ENCODE peak calls at places on chromosomes 12 and 14, in seven cellular contexts. K, Z, B, N, Q, S and Y are unnamed samples. For H3K4me1, the result is how much of the 10 kb centered on the place peaks cover.

GRCh38 chr12:9721394-9722092 is 11.4 kb downstream of the CLECL1 start:
- DNase-seq in N (no peak), B (no peak), Q (no peak), S (no peak), Z (peak), K (peak), Y (no peak)

GRCh38 chr14:93214598-93214997 is 7.5 kb downstream of the UBR7 start:
- DNase-seq in K (no peak), B (no peak), Z (no peak), S (no peak), N (no peak), Q (no peak), Y (no peak)

GRCh38 chr14:85188836-85189235 is 341.1 kb upstream of the FLRT2 start:
- DNase-seq in K (no peak), S (no peak), Q (no peak), N (no peak), B (no peak), Z (no peak), Y (no peak)

GRCh38 chr14:65879218-65880009 is 466.9 kb downstream of the FUT8 start:
- DNase-seq in K (peak), B (no peak), N (peak), S (no peak), Q (no peak), Z (peak), Y (no peak)

GRCh38 chr14:83816755-83817154 is 1713.2 kb upstream of the FLRT2 start:
- DNase-seq in B (no peak), N (no peak), Z (no peak), Q (no peak), S (no peak), K (peak), Y (no peak)

GRCh38 chr12:79454338-79454777 is 236.4 kb downstream of the PAWR start:
- DNase-seq in N (no peak), Z (no peak), K (peak), S (no peak), B (no peak), Q (no peak), Y (no peak)

GRCh38 chr14:22478670-22479069 is 110.4 kb downstream of the DAD1 start:
- DNase-seq in B (no peak), S (no peak), Q (no peak), K (peak), Z (no peak), N (no peak), Y (no peak)

GRCh38 chr14:35696575-35696974 is 112.5 kb downstream of the RALGAPA1 start:
- DNase-seq in B (no peak), Z (no peak), K (no peak), Q (no peak), N (no peak), S (no peak), Y (no peak)

GRCh38 chr12:130647814-130648213 is 68.3 kb downstream of the RIMBP2 start:
- DNase-seq in K (no peak), Q (no peak), Z (no peak), N (no peak), S (no peak), B (no peak), Y (no peak)

GRCh38 chr12:48423200-48423599 is 49.2 kb upstream of the ANP32D start:
- DNase-seq in Z (no peak), S (no peak), Q (no peak), K (peak), N (no peak), B (no peak), Y (no peak)

GRCh38 chr14:68910540-68910939 is 68.6 kb downstream of the ACTN1 start:
- DNase-seq in B (no peak), Q (no peak), N (no peak), S (no peak), Z (no peak), K (no peak), Y (no peak)

GRCh38 chr12:117742721-117743120 is 226.1 kb downstream of the KSR2 start:
- DNase-seq in N (no peak), Q (no peak), K (no peak), Z (no peak), S (no peak), B (no peak), Y (no peak)

GRCh38 chr12:127063339-127064090 is 1203.5 kb upstream of the TMEM132C start:
- DNase-seq in S (no peak), B (no peak), N (no peak), Z (no peak), K (no peak), Q (no peak), Y (no peak)

GRCh38 chr12:113396828-113397496 is 6.7 kb downstream of the SDS start:
- DNase-seq in Z (no peak), K (no peak), N (no peak), Q (no peak), B (no peak), S (peak), Y (peak)

GRCh38 chr14:85252011-85252410 is 277.9 kb upstream of the FLRT2 start:
- DNase-seq in Q (no peak), B (no peak), N (no peak), S (no peak), Z (peak), K (peak), Y (no peak)

DNA sequence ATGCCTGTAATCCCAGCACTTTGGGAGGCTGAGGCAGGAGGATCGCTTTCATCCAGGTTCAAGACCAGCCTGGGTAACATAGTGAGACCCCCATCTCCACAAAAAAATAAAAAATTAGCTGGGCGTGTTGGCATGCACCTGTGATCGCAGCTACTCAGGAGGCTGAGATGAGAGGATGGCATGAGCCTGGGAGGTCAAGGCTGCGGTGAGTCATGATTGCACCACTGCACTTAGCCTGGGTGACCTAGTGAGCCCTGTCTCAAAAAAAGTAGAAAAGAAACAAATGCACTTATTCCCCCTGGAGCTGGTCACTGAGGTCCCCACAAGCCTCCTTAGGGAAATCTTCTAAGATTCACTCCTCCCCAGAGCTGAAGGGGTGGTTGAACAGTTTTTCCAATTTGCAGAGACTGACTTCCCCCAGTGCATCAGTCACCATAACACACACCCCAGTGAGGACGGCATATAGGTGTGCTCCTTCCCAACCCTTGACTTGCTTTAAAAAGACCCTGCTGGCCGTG is 1.6 kb downstream of the CD9 start:
- DNase-seq in N (no peak), B (no peak), S (no peak), Z (no peak), Q (no peak), K (no peak), Y (no peak)
- H3K4me1 ChIP-seq in N (half or more), B (under half), S (under half), Z (under half), Q (under half), K (under half), Y (under half)

DNA sequence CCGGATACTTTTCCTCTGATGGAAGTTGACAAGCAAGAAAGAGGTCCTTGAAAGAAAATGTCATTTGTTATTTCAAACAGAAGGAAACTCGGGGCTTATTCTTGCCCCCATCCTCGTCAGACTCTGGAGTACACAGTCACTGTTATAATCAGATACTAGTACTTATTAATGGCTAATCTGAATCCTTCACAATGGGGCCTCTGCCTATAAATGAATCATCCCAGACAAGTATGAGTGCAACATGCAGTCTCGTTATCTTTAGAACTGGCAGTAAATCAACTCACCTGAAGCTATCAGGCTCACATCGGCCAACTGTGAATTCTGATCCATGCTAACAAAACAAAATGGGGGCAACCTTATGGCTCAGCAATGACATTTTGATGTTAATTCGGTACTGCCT is 216.7 kb downstream of the GRIN2B start:
- DNase-seq in K (no peak), B (no peak), N (no peak), Q (no peak), S (no peak), Z (peak), Y (no peak)
- H3K4me1 ChIP-seq in K (under half), B (under half), N (under half), Q (under half), S (under half), Z (under half), Y (under half)

GRCh38 chr14:23545740-23546411 is 5.7 kb downstream of the ZFHX2 start:
- DNase-seq in N (no peak), Z (no peak), S (no peak), Q (no peak), K (no peak), B (no peak), Y (no peak)
- H3K4me1 ChIP-seq in N (under half), Z (under half), S (under half), Q (under half), K (under half), B (under half), Y (under half)

GRCh38 chr12:121764808-121765207 is 28.7 kb downstream of the RHOF start:
- DNase-seq in Z (no peak), S (no peak), N (no peak), Q (no peak), K (no peak), B (no peak), Y (no peak)
- H3K4me1 ChIP-seq in Z (under half), S (under half), N (under half), Q (under half), K (under half), B (under half), Y (under half)

GRCh38 chr12:62290804-62291203 is 30.6 kb downstream of the USP15 start:
- DNase-seq in N (no peak), S (no peak), Q (no peak), K (no peak), Z (no peak), B (no peak), Y (no peak)

GRCh38 chr12:62292761-62293446 is 32.7 kb downstream of the USP15 start:
- DNase-seq in K (peak), N (no peak), Q (no peak), S (no peak), B (no peak), Z (no peak), Y (no peak)

GRCh38 chr12:62294378-62294777 is 34.2 kb downstream of the USP15 start:
- DNase-seq in B (no peak), N (no peak), K (no peak), S (no peak), Z (no peak), Q (no peak), Y (no peak)

GRCh38 chr12:62288328-62288727 is 28.1 kb downstream of the USP15 start:
- DNase-seq in N (no peak), S (no peak), B (no peak), Q (no peak), Z (no peak), K (no peak), Y (no peak)

GRCh38 chr12:62291888-62292760 is 31.9 kb downstream of the USP15 start:
- DNase-seq in S (no peak), B (no peak), K (peak), Z (peak), Q (no peak), N (no peak), Y (no peak)
- H3K4me1 ChIP-seq in S (under half), B (under half), K (under half), Z (under half), Q (under half), N (under half), Y (under half)

DNA sequence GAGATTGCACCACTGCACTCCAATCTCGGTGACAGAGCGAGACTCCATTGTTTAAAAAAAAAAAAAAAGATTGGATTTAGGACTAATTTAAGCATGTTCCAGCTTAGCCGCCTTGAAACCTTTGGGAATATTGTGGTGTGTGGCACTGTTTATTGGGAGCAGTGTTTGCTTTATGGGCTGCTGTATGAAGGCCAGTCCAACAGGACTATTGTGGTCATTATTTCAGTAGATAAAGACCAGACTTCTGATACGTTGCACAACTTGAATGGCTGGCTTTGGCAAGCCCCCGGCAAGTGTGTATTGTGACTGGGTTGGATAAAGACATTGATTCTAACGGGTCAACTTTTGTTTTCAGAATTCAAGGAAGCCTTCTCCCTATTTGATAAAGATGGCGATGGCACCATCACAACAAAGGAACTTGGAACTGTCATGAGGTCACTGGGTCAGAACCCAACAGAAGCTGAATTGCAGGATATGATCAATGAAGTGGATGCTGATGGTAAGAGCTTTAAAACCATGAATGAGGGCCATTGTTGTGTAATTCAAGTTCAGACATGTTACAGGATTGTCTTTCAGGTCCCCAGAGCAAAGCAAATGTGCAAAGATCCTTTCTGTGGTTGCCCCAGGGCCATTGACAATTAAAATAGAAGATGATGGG is 4.2 kb downstream of the CALM1 start:
- DNase-seq in S (no peak), B (no peak), Q (no peak), K (no peak), Z (no peak), N (no peak), Y (no peak)
- H3K4me1 ChIP-seq in S (under half), B (half or more), Q (under half), K (under half), Z (under half), N (under half), Y (under half)

DNA sequence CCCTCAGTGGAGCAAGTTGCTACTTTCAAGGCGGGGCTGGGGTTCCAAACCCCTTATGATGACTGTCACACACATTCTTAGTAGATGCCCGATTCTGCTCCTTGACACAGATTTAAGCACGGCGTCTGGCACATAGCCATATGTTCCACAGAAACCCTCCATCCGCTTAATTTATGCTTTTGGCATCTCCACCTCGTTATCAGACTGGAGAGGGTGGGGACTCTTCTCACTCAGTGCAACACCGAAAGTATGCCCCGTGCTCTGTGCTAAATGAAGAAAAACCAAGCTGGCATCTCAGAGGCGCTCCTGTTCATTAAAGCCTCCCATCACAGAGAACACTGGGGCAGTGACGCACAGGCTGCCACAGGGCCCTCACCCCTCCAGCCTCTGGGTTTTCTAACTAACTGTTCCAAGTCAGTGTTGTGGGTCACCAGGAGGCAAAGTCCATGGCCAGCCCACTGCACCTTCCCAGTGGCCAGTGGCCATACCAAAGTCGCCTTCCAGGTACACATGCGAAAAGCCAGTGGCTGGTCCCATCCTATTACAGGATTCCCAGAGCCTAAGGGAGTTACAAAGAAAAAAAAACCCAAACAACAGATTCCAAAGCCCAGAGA is 27.3 kb downstream of the CCDC88C start:
- DNase-seq in Z (no peak), Q (no peak), B (no peak), K (no peak), S (no peak), N (no peak), Y (no peak)
- H3K4me1 ChIP-seq in Z (under half), Q (under half), B (half or more), K (under half), S (under half), N (under half), Y (under half)

GRCh38 chr12:124874988-124875802 is 11.5 kb upstream of the SCARB1 start:
- DNase-seq in K (no peak), Q (no peak), N (no peak), Z (no peak), B (no peak), S (no peak), Y (no peak)
- H3K4me1 ChIP-seq in K (under half), Q (under half), N (under half), Z (under half), B (under half), S (under half), Y (under half)

DNA sequence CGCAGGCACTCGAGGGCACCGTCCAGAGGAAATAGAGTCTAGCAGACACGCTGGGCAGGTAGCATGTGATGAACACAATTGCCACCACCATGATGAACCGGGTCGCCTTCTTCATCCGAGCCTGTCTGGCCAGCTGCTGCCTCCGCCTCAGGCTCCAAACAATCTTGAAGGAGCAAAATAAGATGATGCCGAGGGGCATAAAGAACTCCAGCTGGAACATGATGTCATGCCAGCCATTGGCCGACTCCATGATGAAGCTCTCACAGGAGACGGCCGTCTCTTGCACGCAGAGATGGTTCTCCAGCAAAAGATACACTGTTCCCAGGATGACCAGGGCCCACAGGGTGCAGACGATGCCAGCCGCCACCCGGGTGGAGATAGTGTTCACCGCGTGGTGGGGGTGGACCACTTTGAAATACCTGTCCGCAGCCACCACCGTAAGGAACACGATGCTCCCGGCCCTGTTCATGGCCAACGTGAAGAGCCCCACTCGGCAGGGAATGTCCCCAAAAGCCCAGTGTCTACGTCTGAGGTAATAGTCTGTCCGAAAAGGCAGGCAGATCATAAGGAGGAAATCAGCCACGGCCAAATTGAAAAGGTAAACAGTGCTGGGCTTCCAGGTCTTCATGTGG is 945 bp downstream of the HCAR1 start:
- DNase-seq in K (no peak), Z (no peak), Q (no peak), S (no peak), B (no peak), N (no peak), Y (no peak)
- H3K4me1 ChIP-seq in K (under half), Z (under half), Q (under half), S (under half), B (under half), N (under half), Y (under half)

DNA sequence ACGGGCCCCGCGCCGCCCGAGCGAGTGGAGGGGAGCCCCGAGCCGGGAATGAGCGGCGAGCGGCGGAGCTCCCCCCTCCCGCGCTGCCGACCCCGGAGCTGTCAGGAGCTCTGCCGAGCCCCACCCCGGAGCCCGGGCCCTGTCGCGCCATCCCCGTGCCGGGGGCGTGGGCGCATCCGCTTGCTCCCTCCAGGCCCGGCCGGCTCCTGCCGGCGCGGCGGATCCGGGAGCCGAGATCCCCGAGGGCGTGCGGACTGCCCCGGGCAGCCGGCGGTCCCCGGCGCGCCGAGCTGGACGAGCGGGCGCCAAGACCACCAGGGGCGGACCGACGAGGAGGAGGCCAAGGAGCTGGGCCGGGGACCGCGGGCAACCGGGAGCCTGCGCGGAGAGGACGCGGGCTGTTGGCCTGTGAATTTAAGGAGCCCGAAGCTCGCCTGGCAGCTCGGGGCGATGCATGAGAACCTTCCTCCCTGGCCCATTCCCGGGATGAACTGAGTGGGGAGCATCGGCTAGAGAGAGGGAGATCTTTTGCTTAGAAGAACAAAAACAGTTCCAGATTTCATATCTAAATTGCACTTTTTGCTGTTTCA is 2.0 kb downstream of the PTHLH start:
- DNase-seq in Q (peak), N (no peak), K (peak), S (peak), B (no peak), Z (peak), Y (peak)
- H3K4me1 ChIP-seq in Q (under half), N (under half), K (under half), S (under half), B (under half), Z (half or more), Y (under half)